ENCODE peak calls at places on chromosomes 7 and 10, in seven cellular contexts. L is GM12892, Z is HepG2, C is GM12891, T is H1, H is GM12878, D is K562. O is an unnamed sample.

GRCh38 chr10:58502956-58503355 is 9.7 kb upstream of the BICC1 start:
- DNase-seq in Z (no peak), D (no peak), H (no peak), C (no peak), T (no peak), L (no peak), O (no peak)

GRCh38 chr10:86486856-86487255 is 34.7 kb downstream of the WAPL start:
- DNase-seq in L (no peak), H (peak; percentile 12), C (no peak), Z (no peak), D (no peak), T (no peak), O (no peak)

GRCh38 chr7:8582723-8583122 is 149.3 kb downstream of the NXPH1 start:
- DNase-seq in H (no peak), L (no peak), Z (no peak), D (no peak), T (no peak), C (no peak), O (no peak)

GRCh38 chr10:63133787-63134557 is 844 bp downstream of the NRBF2 start:
- DNase-seq in D (no peak), Z (no peak), T (no peak), H (no peak), L (peak; percentile 55), C (peak; percentile 56), O (no peak)

GRCh38 chr10:104505521-104506041 is 135.5 kb upstream of the SORCS3 start:
- DNase-seq in L (no peak), Z (no peak), D (no peak), H (no peak), T (no peak), C (no peak), O (no peak)

GRCh38 chr7:121302214-121302745 is 26.5 kb upstream of the WNT16 start:
- DNase-seq in Z (no peak), C (no peak), H (no peak), L (no peak), T (no peak), D (no peak), O (no peak)

GRCh38 chr7:1340640-1341360 is 108.1 kb downstream of the UNCX start:
- DNase-seq in C (no peak), H (no peak), T (no peak), D (no peak), L (no peak), Z (no peak), O (no peak)

GRCh38 chr10:52423369-52423768 is 109.3 kb downstream of the DKK1 start:
- DNase-seq in Z (no peak), T (no peak), D (no peak), C (no peak), H (no peak), L (no peak), O (no peak)

GRCh38 chr10:3584926-3585784 is 199.9 kb downstream of the KLF6 start:
- DNase-seq in L (no peak), D (no peak), H (no peak), Z (no peak), T (no peak), C (no peak), O (no peak)

GRCh38 chr7:96910484-96910883 is 94.9 kb upstream of the DLX6 start:
- DNase-seq in Z (peak; percentile 8), T (no peak), C (no peak), D (no peak), L (no peak), H (no peak), O (no peak)

GRCh38 chr10:86439544-86439943 is 72.9 kb upstream of the GRID1 start:
- DNase-seq in T (no peak), C (no peak), D (no peak), Z (peak; percentile 66), L (no peak), H (no peak), O (no peak)

DNA sequence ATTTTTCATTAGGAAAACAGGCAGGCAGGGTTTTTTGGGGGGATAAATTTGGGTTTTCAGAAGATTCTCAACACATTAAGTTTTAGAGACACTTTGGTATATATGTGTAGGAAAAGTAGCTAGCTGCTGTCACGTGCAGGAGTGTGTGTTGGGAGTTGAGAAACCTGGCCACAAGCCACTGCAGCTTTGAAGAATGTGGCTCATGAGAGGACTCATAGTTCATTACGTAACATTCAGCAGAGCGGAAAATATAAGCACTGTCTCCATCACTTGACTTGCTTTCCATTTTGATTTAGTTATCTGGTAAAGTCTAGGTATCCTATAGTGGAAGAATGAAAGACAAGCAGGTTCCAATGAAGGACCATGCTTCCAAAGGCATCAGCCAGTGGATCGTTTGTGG is 31.2 kb downstream of the SMNDC1 start:
- DNase-seq in L (no peak), D (no peak), H (peak; percentile 28), T (no peak), Z (peak; percentile 39), C (no peak), O (no peak)
- TF ChIP-seq TAF1 in L (no peak), D (no peak), H (no peak), T (no peak), Z (no peak), C (no peak), O (no peak)

GRCh38 chr10:89867964-89868363 is 166.6 kb downstream of the KIF20B start:
- DNase-seq in L (no peak), D (no peak), T (no peak), H (no peak), C (no peak), Z (no peak), O (no peak)
- TF ChIP-seq TAF1 in L (no peak), D (no peak), T (no peak), H (no peak), C (no peak), Z (no peak), O (no peak)

GRCh38 chr10:113027574-113028392 is 77.7 kb downstream of the TCF7L2 start:
- DNase-seq in C (no peak), T (no peak), Z (peak; percentile 42), D (no peak), H (no peak), L (no peak), O (no peak)
- TF ChIP-seq TAF1 in C (no peak), T (no peak), Z (no peak), D (no peak), H (no peak), L (no peak), O (no peak)

GRCh38 chr10:128324468-128324867 is 198.2 kb upstream of the MKI67 start:
- DNase-seq in Z (no peak), L (no peak), T (no peak), D (no peak), H (no peak), C (no peak), O (no peak)
- TF ChIP-seq TAF1 in Z (no peak), L (no peak), T (no peak), D (no peak), H (no peak), C (no peak), O (no peak)

GRCh38 chr10:87547734-87548311 is 43.1 kb downstream of the MINPP1 start:
- DNase-seq in L (no peak), T (no peak), C (no peak), D (peak; percentile 10), Z (no peak), H (no peak), O (no peak)
- TF ChIP-seq TAF1 in L (no peak), T (no peak), C (no peak), D (no peak), Z (no peak), H (no peak), O (no peak)

DNA sequence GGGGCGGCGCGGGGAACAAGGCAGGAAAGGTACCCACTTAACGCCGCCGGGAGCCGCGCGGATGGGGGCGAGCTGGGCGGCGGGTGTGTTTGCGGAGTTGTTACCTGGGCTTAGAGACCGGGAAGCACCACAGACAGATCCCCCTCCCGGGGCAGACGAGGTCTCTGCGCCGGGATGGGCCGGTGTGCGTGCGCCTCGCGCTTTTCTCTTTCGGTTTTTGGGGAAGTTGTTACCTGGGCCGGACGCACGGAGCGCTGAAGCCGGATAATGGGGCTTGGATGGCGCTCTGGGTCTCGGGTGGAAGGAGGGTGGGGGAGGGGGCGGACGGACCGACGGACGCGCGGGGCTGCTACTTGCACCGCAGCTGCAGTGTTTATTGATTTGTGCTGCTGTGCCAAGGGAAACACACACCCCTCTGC is 1.2 kb downstream of the ZEB1 start:
- DNase-seq in C (peak; percentile 18), L (peak; percentile 31), D (peak; percentile 18), H (no peak), Z (no peak), T (no peak), O (peak; percentile 59)
- TF ChIP-seq TAF1 in C (no peak), L (no peak), D (no peak), H (peak; percentile 42), Z (no peak), T (no peak), O (no peak)

DNA sequence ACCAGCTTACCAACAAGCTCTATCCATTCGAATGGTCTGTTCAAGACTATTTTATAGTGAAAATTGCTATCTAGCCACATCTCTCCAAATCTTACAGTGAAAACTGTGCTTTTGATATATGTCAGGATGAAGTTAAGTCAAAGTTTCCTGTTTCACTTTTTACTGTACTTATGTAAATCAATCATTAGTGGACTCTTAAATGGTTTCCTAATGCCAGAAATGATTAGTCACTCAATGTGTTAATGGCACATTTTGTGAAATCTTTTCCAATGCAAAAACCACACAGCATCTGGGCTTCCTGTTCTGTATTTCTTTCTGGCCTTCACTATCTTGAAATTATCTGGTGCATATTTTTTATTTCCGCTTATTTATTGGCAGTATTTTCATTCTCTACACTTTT is 87.3 kb upstream of the STEAP1B start:
- DNase-seq in C (no peak), L (no peak), H (no peak), T (no peak), Z (no peak), D (no peak), O (no peak)
- TF ChIP-seq TAF1 in C (no peak), L (no peak), H (no peak), T (no peak), Z (no peak), D (no peak), O (no peak)

DNA sequence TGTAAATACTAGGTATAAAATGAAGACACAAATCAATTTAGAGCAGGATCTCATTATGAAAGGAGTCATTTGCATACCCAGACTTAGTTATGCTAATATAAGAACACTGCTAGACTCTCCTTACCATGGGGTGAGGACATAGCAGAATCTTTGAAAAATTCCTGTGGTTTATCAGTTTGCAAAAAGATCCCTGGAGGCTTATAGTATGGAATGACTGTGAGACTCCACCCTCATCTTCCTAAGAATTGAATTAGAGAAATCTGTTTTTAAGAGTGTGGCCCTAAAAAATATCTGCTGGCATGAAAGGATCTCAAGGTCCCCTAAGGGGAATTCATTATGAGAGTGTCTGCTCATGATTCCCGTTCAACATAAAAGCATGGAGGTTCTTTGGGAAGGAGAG is 63.2 kb downstream of the WNT2 start:
- DNase-seq in H (no peak), D (no peak), Z (no peak), L (no peak), T (no peak), C (no peak), O (no peak)
- TF ChIP-seq TAF1 in H (no peak), D (no peak), Z (no peak), L (no peak), T (no peak), C (no peak), O (no peak)

DNA sequence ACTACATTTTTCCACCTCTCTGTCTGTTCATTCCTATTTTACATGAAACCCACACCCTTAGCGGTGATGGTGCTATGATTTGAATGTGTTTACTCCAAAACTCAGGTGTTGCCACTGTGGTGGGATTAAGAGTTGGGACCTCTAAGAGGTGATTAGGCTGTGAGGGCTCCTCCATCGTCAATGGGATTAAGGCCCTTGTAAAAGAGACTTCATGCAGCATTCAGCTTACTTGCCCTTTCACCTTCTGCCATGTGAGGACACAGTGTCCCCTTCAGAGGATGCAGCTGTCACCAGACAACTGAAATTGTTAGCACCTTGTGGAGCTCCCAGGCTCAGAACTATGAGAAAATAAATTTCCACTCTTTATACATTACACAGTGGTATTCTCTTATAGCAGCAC is 182.2 kb downstream of the NOC3L start:
- DNase-seq in T (no peak), D (no peak), H (no peak), L (no peak), C (no peak), Z (no peak), O (no peak)
- TF ChIP-seq TAF1 in T (no peak), D (no peak), H (no peak), L (no peak), C (no peak), Z (no peak), O (no peak)